ENCODE peak calls at places on chromosomes 1 and 21, in four cellular contexts. L, N, B and W are unnamed samples.

GRCh38 chr1:154157520-154158306 is 2.8 kb upstream of the NUP210L start:
- DNase-seq in L (no peak), N (no peak), B (peak), W (peak)

GRCh38 chr1:55669308-55669707 is 454.1 kb upstream of the USP24 start:
- DNase-seq in L (no peak), N (no peak), B (no peak), W (no peak)

GRCh38 chr1:94621392-94621791 is 79.8 kb upstream of the F3 start:
- DNase-seq in L (no peak), N (no peak), B (peak), W (no peak)

GRCh38 chr1:19680644-19681043 is 16.0 kb downstream of the HTR6 start:
- DNase-seq in L (no peak), N (no peak), B (no peak), W (no peak)

GRCh38 chr1:23524716-23525401 is 6.2 kb downstream of the E2F2 start:
- DNase-seq in L (no peak), N (no peak), B (peak), W (no peak)

GRCh38 chr1:179058343-179059184 is 23.3 kb upstream of the TOR3A start:
- DNase-seq in L (no peak), N (no peak), B (no peak), W (no peak)

GRCh38 chr1:206470692-206471414 is 577 bp downstream of the IKBKE start:
- DNase-seq in L (no peak), N (peak), B (no peak), W (peak)

GRCh38 chr21:32569261-32570230 is 15.8 kb downstream of the TCP10L start:
- DNase-seq in L (peak), N (peak), B (peak), W (peak)

GRCh38 chr1:15429701-15430149 is 8.5 kb upstream of the CTRC start:
- DNase-seq in L (no peak), N (no peak), B (no peak), W (no peak)

GRCh38 chr1:941588-942383 is 17.3 kb downstream of the NOC2L start:
- DNase-seq in L (no peak), N (peak), B (peak), W (no peak)

GRCh38 chr1:150976879-150977694 is 2.5 kb upstream of the CERS2 start:
- DNase-seq in L (no peak), N (peak), B (peak), W (no peak)

GRCh38 chr1:150976401-150976821 is 1.8 kb upstream of the CERS2 start:
- DNase-seq in L (no peak), N (no peak), B (no peak), W (no peak)

GRCh38 chr1:150973826-150974579 is 632 bp downstream of the CERS2 start:
- DNase-seq in L (no peak), N (no peak), B (no peak), W (no peak)

GRCh38 chr1:150973258-150973825 is 1.3 kb downstream of the CERS2 start:
- DNase-seq in L (no peak), N (no peak), B (no peak), W (no peak)

GRCh38 chr1:150974580-150975478 is at the start of gene CERS2:
- DNase-seq in L (no peak), N (peak), B (peak), W (no peak)
- TF ChIP-seq YY1 in L (no peak), N (no peak), B (no peak), W (no peak)

GRCh38 chr1:186093437-186093836 is 281.6 kb downstream of the TPR start:
- DNase-seq in L (no peak), N (no peak), B (no peak), W (no peak)
- TF ChIP-seq KDM1A in L (no peak), N (no peak), B (no peak), W (no peak)

GRCh38 chr21:35199733-35200015 is 150.6 kb upstream of the RUNX1 start:
- DNase-seq in L (no peak), N (no peak), B (no peak), W (no peak)

GRCh38 chr21:35202431-35202830 is 153.3 kb upstream of the RUNX1 start:
- DNase-seq in L (no peak), N (no peak), B (no peak), W (no peak)

GRCh38 chr21:35201288-35201687 is 152.2 kb upstream of the RUNX1 start:
- DNase-seq in L (no peak), N (no peak), B (no peak), W (no peak)

GRCh38 chr21:35203093-35204021 is 154.3 kb upstream of the RUNX1 start:
- DNase-seq in L (no peak), N (no peak), B (no peak), W (no peak)

GRCh38 chr21:35201799-35202198 is 152.7 kb upstream of the RUNX1 start:
- DNase-seq in L (no peak), N (no peak), B (no peak), W (no peak)
- TF ChIP-seq YY1 in L (no peak), N (no peak), B (no peak), W (no peak)

GRCh38 chr21:36470294-36470693 is 9.6 kb downstream of the CLDN14 start:
- DNase-seq in L (no peak), N (no peak), B (no peak), W (no peak)
- TF ChIP-seq KDM1A in L (no peak), N (no peak), B (no peak), W (no peak)

GRCh38 chr1:43256675-43257570 is 12.9 kb upstream of the TMEM125 start:
- DNase-seq in L (no peak), N (no peak), B (no peak), W (no peak)

GRCh38 chr1:43253876-43254275 is 15.9 kb upstream of the TMEM125 start:
- DNase-seq in L (no peak), N (no peak), B (no peak), W (no peak)

GRCh38 chr1:43258370-43258769 is 11.4 kb upstream of the TMEM125 start:
- DNase-seq in L (no peak), N (no peak), B (no peak), W (no peak)

GRCh38 chr1:43253173-43253572 is 16.6 kb upstream of the TMEM125 start:
- DNase-seq in L (no peak), N (no peak), B (no peak), W (no peak)

GRCh38 chr1:43255438-43256210 is 14.2 kb upstream of the TMEM125 start:
- DNase-seq in L (no peak), N (no peak), B (no peak), W (no peak)
- TF ChIP-seq YY1 in L (no peak), N (no peak), B (no peak), W (no peak)

GRCh38 chr21:42540396-42540795 is 26.7 kb downstream of the SLC37A1 start:
- DNase-seq in L (no peak), N (no peak), B (no peak), W (no peak)
- TF ChIP-seq KDM1A in L (no peak), N (no peak), B (no peak), W (no peak)

GRCh38 chr1:204990059-204990664 is 52.9 kb upstream of the CNTN2 start:
- DNase-seq in L (no peak), N (no peak), B (no peak), W (no peak)
- TF ChIP-seq YY1 in L (no peak), N (no peak), B (no peak), W (no peak)